ENCODE peak calls at places on chromosomes 11 and 22, in four cellular contexts. One of them, this sample, is unnamed.

GRCh38 chr11:2558861-2559526 is 114.2 kb downstream of the KCNQ1 start:
- DNase-seq in CD4-positive, alpha-beta T cell: no peak
- DNase-seq in GM10248: no peak
- DNase-seq in body of pancreas: no peak
- DNase-seq in this sample: no peak

GRCh38 chr11:115333951-115334350 is 170.3 kb downstream of the CADM1 start:
- DNase-seq in body of pancreas: no peak
- DNase-seq in CD4-positive, alpha-beta T cell: no peak
- DNase-seq in GM10248: no peak
- DNase-seq in this sample: no peak

GRCh38 chr11:89521294-89521693 is 30.1 kb upstream of the NOX4 start:
- DNase-seq in body of pancreas: no peak
- DNase-seq in GM10248: no peak
- DNase-seq in CD4-positive, alpha-beta T cell: no peak
- DNase-seq in this sample: no peak

GRCh38 chr11:72652871-72653615 is 21.2 kb downstream of the PDE2A start:
- DNase-seq in body of pancreas: peak
- DNase-seq in CD4-positive, alpha-beta T cell: no peak
- DNase-seq in GM10248: no peak
- DNase-seq in this sample: no peak

GRCh38 chr11:16184588-16184987 is 171.8 kb downstream of the SOX6 start:
- DNase-seq in body of pancreas: peak
- DNase-seq in GM10248: no peak
- DNase-seq in CD4-positive, alpha-beta T cell: no peak
- DNase-seq in this sample: no peak

GRCh38 chr11:41861791-41862190 is 402.3 kb upstream of the LRRC4C start:
- DNase-seq in GM10248: no peak
- DNase-seq in CD4-positive, alpha-beta T cell: no peak
- DNase-seq in body of pancreas: no peak
- DNase-seq in this sample: no peak

GRCh38 chr11:100831929-100832480 is 144.9 kb downstream of the ARHGAP42 start:
- DNase-seq in CD4-positive, alpha-beta T cell: no peak
- DNase-seq in GM10248: no peak
- DNase-seq in body of pancreas: no peak
- DNase-seq in this sample: no peak

GRCh38 chr11:10317281-10317755 is 12.4 kb downstream of the ADM start:
- DNase-seq in CD4-positive, alpha-beta T cell: no peak
- DNase-seq in body of pancreas: no peak
- DNase-seq in GM10248: peak
- DNase-seq in this sample: peak

GRCh38 chr11:112967082-112967481 is 5.9 kb downstream of the NCAM1 start:
- DNase-seq in body of pancreas: no peak
- DNase-seq in GM10248: no peak
- DNase-seq in CD4-positive, alpha-beta T cell: no peak
- DNase-seq in this sample: no peak

GRCh38 chr11:86990520-86990919 is 35.3 kb upstream of the FZD4 start:
- DNase-seq in CD4-positive, alpha-beta T cell: no peak
- DNase-seq in GM10248: no peak
- DNase-seq in body of pancreas: no peak
- DNase-seq in this sample: no peak

GRCh38 chr11:9823439-9823838 is 159.6 kb downstream of the SWAP70 start:
- DNase-seq in body of pancreas: no peak
- DNase-seq in GM10248: no peak
- DNase-seq in CD4-positive, alpha-beta T cell: no peak
- DNase-seq in this sample: no peak

GRCh38 chr11:66700742-66701141 is 23.1 kb upstream of the RBM4B start:
- DNase-seq in CD4-positive, alpha-beta T cell: no peak
- DNase-seq in body of pancreas: no peak
- DNase-seq in GM10248: no peak
- DNase-seq in this sample: no peak

GRCh38 chr11:109795234-109795633 is 298.0 kb upstream of the ZC3H12C start:
- DNase-seq in body of pancreas: peak
- DNase-seq in CD4-positive, alpha-beta T cell: no peak
- DNase-seq in GM10248: no peak
- DNase-seq in this sample: no peak

GRCh38 chr22:39299829-39300178 is 19.6 kb downstream of the RPL3 start:
- DNase-seq in CD4-positive, alpha-beta T cell: no peak
- DNase-seq in GM10248: no peak
- DNase-seq in body of pancreas: peak
- DNase-seq in this sample: peak

GRCh38 chr22:27765706-27766291 is 35.8 kb downstream of the MN1 start:
- DNase-seq in CD4-positive, alpha-beta T cell: no peak
- DNase-seq in body of pancreas: no peak
- DNase-seq in GM10248: no peak
- DNase-seq in this sample: no peak

GRCh38 chr11:102115557-102115956 is 5.3 kb downstream of the YAP1 start:
- DNase-seq in CD4-positive, alpha-beta T cell: no peak
- DNase-seq in body of pancreas: peak
- DNase-seq in GM10248: no peak
- DNase-seq in this sample: no peak

GRCh38 chr11:73187854-73188253 is 30.2 kb upstream of the P2RY2 start:
- DNase-seq in CD4-positive, alpha-beta T cell: no peak
- DNase-seq in GM10248: no peak
- DNase-seq in body of pancreas: no peak
- DNase-seq in this sample: no peak

GRCh38 chr11:96207459-96208449 is 135.2 kb downstream of the MAML2 start:
- DNase-seq in CD4-positive, alpha-beta T cell: peak
- DNase-seq in body of pancreas: no peak
- DNase-seq in GM10248: no peak
- DNase-seq in this sample: no peak

GRCh38 chr22:40176921-40177737 is 596 bp upstream of the TNRC6B start:
- DNase-seq in CD4-positive, alpha-beta T cell: peak
- DNase-seq in GM10248: no peak
- DNase-seq in body of pancreas: peak
- DNase-seq in this sample: no peak

GRCh38 chr11:44792171-44792570 is 65.4 kb downstream of the TSPAN18 start:
- DNase-seq in body of pancreas: no peak
- DNase-seq in CD4-positive, alpha-beta T cell: no peak
- DNase-seq in GM10248: no peak
- DNase-seq in this sample: no peak

GRCh38 chr11:79488286-79488685 is 47.5 kb upstream of the TENM4 start:
- DNase-seq in body of pancreas: no peak
- DNase-seq in CD4-positive, alpha-beta T cell: no peak
- DNase-seq in GM10248: no peak
- DNase-seq in this sample: no peak

GRCh38 chr11:93849201-93849600 is 1.2 kb downstream of the VSTM5 start:
- DNase-seq in CD4-positive, alpha-beta T cell: no peak
- DNase-seq in body of pancreas: no peak
- DNase-seq in GM10248: no peak
- DNase-seq in this sample: no peak

GRCh38 chr11:134580635-134581025 is 168.6 kb upstream of the B3GAT1 start:
- DNase-seq in GM10248: peak
- DNase-seq in CD4-positive, alpha-beta T cell: no peak
- DNase-seq in body of pancreas: no peak
- DNase-seq in this sample: no peak

GRCh38 chr22:22720724-22721261 is 76.4 kb downstream of the GGTLC2 start:
- DNase-seq in GM10248: peak
- DNase-seq in body of pancreas: peak
- DNase-seq in CD4-positive, alpha-beta T cell: no peak
- DNase-seq in this sample: peak

GRCh38 chr11:132744771-132745170 is 787.5 kb downstream of the OPCML start:
- DNase-seq in body of pancreas: no peak
- DNase-seq in GM10248: no peak
- DNase-seq in CD4-positive, alpha-beta T cell: no peak
- DNase-seq in this sample: no peak

GRCh38 chr11:130474637-130475400 is 26.4 kb downstream of the ADAMTS15 start:
- DNase-seq in CD4-positive, alpha-beta T cell: no peak
- DNase-seq in GM10248: no peak
- DNase-seq in body of pancreas: no peak
- DNase-seq in this sample: no peak

GRCh38 chr11:31912808-31913207 is 101.7 kb upstream of the PAX6 start:
- DNase-seq in CD4-positive, alpha-beta T cell: no peak
- DNase-seq in body of pancreas: no peak
- DNase-seq in GM10248: no peak
- DNase-seq in this sample: no peak

GRCh38 chr11:79397252-79397651 is 43.6 kb downstream of the TENM4 start:
- DNase-seq in GM10248: no peak
- DNase-seq in body of pancreas: no peak
- DNase-seq in CD4-positive, alpha-beta T cell: no peak
- DNase-seq in this sample: no peak

GRCh38 chr11:367956-368413 is 1.3 kb upstream of the B4GALNT4 start:
- DNase-seq in CD4-positive, alpha-beta T cell: no peak
- DNase-seq in body of pancreas: no peak
- DNase-seq in GM10248: no peak
- DNase-seq in this sample: no peak

GRCh38 chr11:76644591-76644990 is 26.0 kb downstream of the LRRC32 start:
- DNase-seq in body of pancreas: no peak
- DNase-seq in CD4-positive, alpha-beta T cell: no peak
- DNase-seq in GM10248: no peak
- DNase-seq in this sample: no peak

GRCh38 chr11:133821776-133822175 is 23.5 kb downstream of the SPATA19 start:
- DNase-seq in CD4-positive, alpha-beta T cell: no peak
- DNase-seq in body of pancreas: peak
- DNase-seq in GM10248: peak
- DNase-seq in this sample: peak

GRCh38 chr11:41950470-41951143 is 491.2 kb upstream of the LRRC4C start:
- DNase-seq in body of pancreas: no peak
- DNase-seq in CD4-positive, alpha-beta T cell: no peak
- DNase-seq in GM10248: no peak
- DNase-seq in this sample: no peak

GRCh38 chr11:94107363-94107762 is 21.3 kb upstream of the PANX1 start:
- DNase-seq in body of pancreas: no peak
- DNase-seq in GM10248: no peak
- DNase-seq in CD4-positive, alpha-beta T cell: no peak
- DNase-seq in this sample: no peak

GRCh38 chr11:32343325-32344008 is 91.9 kb downstream of the WT1 start:
- DNase-seq in body of pancreas: no peak
- DNase-seq in GM10248: no peak
- DNase-seq in CD4-positive, alpha-beta T cell: no peak
- DNase-seq in this sample: peak

GRCh38 chr11:84069048-84069447 is 782.9 kb upstream of the CCDC90B start:
- DNase-seq in CD4-positive, alpha-beta T cell: no peak
- DNase-seq in body of pancreas: no peak
- DNase-seq in GM10248: no peak
- DNase-seq in this sample: no peak

GRCh38 chr11:133906746-133907145 is 50.0 kb downstream of the IGSF9B start:
- DNase-seq in body of pancreas: no peak
- DNase-seq in CD4-positive, alpha-beta T cell: no peak
- DNase-seq in GM10248: no peak
- DNase-seq in this sample: no peak

GRCh38 chr11:92296138-92296515 is 71.5 kb downstream of the FAT3 start:
- DNase-seq in CD4-positive, alpha-beta T cell: no peak
- DNase-seq in body of pancreas: no peak
- DNase-seq in GM10248: no peak
- DNase-seq in this sample: no peak

DNA sequence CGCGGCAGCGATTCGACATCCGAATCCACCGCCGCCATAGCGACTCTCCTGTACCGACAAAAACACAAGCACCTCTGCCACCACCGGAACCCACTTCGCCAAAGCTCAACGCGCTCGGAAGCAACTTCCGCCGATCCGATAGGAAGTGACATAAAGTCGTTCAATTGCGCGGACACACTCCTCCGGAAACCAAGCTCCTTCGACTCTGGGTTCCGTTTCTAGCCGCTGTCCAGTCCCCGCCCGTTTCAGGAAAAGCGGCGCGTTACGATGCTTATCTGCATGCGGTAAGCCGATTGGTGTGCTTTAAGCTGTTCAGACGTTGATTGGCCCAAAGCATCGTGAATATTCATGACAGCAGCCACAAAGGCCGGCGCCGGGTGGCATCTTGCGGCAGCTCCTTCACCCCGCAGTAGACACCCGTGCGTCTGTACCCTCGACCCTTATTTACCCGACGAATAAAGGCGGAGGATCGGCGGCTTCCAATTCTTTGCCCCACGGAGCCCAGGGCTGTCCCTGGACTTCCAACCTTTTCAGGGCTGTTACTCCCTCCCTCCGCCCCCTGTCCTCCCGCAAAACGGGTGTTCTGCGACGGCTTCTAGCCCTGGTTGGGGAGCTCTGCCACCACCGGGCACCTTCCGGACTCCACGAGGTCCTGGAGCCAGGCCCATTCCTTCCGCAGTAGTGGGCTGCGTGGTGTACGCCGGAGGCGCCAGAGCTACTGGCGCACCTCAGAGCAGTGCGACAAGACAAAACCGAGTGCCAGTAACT is at the start of gene TUT1:
- DNase-seq in GM10248: peak
- DNase-seq in body of pancreas: peak
- DNase-seq in CD4-positive, alpha-beta T cell: peak
- DNase-seq in this sample: peak
- TF ChIP-seq CTCF in GM10248: no peak
- TF ChIP-seq CTCF in body of pancreas: peak
- TF ChIP-seq CTCF in CD4-positive, alpha-beta T cell: no peak
- TF ChIP-seq CTCF in this sample: no peak

DNA sequence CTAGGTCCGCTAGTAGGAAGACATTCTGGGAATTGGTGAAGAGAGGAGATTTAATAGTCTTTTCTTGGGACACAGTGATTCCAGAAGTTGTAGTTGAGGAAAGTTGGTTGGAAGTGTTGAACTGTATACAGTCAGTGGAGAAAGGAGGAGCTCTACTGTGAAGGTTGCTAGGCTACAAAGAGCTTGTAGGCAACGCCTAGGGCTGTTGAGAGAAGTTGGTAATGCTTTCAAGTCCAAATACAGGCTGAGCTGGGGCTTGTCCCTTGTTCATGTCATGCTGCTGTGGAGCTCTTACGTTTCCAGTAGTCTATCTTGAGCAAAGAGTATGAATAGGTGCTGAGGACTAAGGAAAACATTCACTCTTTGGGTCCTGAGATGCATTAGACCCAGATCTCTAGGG is 1.1 kb downstream of the TBCEL start:
- DNase-seq in body of pancreas: no peak
- DNase-seq in CD4-positive, alpha-beta T cell: no peak
- DNase-seq in GM10248: peak
- DNase-seq in this sample: peak
- TF ChIP-seq CTCF in body of pancreas: no peak
- TF ChIP-seq CTCF in CD4-positive, alpha-beta T cell: no peak
- TF ChIP-seq CTCF in GM10248: no peak
- TF ChIP-seq CTCF in this sample: no peak

GRCh38 chr11:20035701-20036601 is 124.3 kb downstream of the DBX1 start:
- DNase-seq in GM10248: no peak
- DNase-seq in CD4-positive, alpha-beta T cell: no peak
- DNase-seq in body of pancreas: no peak
- DNase-seq in this sample: no peak
- TF ChIP-seq CTCF in GM10248: no peak
- TF ChIP-seq CTCF in CD4-positive, alpha-beta T cell: no peak
- TF ChIP-seq CTCF in body of pancreas: no peak
- TF ChIP-seq CTCF in this sample: no peak

GRCh38 chr11:123235687-123236261 is 40.7 kb upstream of the CLMP start:
- DNase-seq in GM10248: no peak
- DNase-seq in CD4-positive, alpha-beta T cell: no peak
- DNase-seq in body of pancreas: no peak
- DNase-seq in this sample: no peak
- TF ChIP-seq CTCF in GM10248: no peak
- TF ChIP-seq CTCF in CD4-positive, alpha-beta T cell: no peak
- TF ChIP-seq CTCF in body of pancreas: no peak
- TF ChIP-seq CTCF in this sample: no peak

This sample was measured in GM20000.